ENCODE peak calls at places on chromosome 18, in nine cellular contexts. One of them, this sample, is unnamed.

GRCh38 chr18:35408843-35409261 is 31.7 kb upstream of the ZNF396 start:
- DNase-seq in astrocyte of the spinal cord: no peak
- DNase-seq in AG09309: no peak
- DNase-seq in tibial nerve: no peak
- DNase-seq in IMR-90: no peak
- DNase-seq in body of pancreas: peak
- DNase-seq in sigmoid colon: no peak
- DNase-seq in A549: no peak
- DNase-seq in cardiac muscle cell: no peak
- DNase-seq in this sample: no peak

GRCh38 chr18:72542993-72543361 is 1.2 kb downstream of the CBLN2 start:
- DNase-seq in sigmoid colon: no peak
- DNase-seq in tibial nerve: no peak
- DNase-seq in body of pancreas: no peak
- DNase-seq in IMR-90: no peak
- DNase-seq in AG09309: no peak
- DNase-seq in A549: no peak
- DNase-seq in cardiac muscle cell: no peak
- DNase-seq in astrocyte of the spinal cord: peak
- DNase-seq in this sample: peak

GRCh38 chr18:68234115-68234514 is 480.8 kb downstream of the TMX3 start:
- DNase-seq in sigmoid colon: no peak
- DNase-seq in body of pancreas: no peak
- DNase-seq in AG09309: no peak
- DNase-seq in astrocyte of the spinal cord: no peak
- DNase-seq in tibial nerve: no peak
- DNase-seq in A549: no peak
- DNase-seq in IMR-90: peak
- DNase-seq in cardiac muscle cell: peak
- DNase-seq in this sample: no peak

GRCh38 chr18:13318644-13319501 is 100.3 kb downstream of the LDLRAD4 start:
- DNase-seq in sigmoid colon: peak
- DNase-seq in astrocyte of the spinal cord: no peak
- DNase-seq in tibial nerve: no peak
- DNase-seq in IMR-90: no peak
- DNase-seq in AG09309: no peak
- DNase-seq in body of pancreas: no peak
- DNase-seq in A549: no peak
- DNase-seq in cardiac muscle cell: no peak
- DNase-seq in this sample: no peak

GRCh38 chr18:28177828-28178635 is 1.1 kb upstream of the CDH2 start:
- DNase-seq in A549: peak
- DNase-seq in AG09309: no peak
- DNase-seq in tibial nerve: no peak
- DNase-seq in IMR-90: peak
- DNase-seq in cardiac muscle cell: peak
- DNase-seq in sigmoid colon: no peak
- DNase-seq in body of pancreas: peak
- DNase-seq in astrocyte of the spinal cord: peak
- DNase-seq in this sample: peak

GRCh38 chr18:63161728-63162195 is 157.8 kb downstream of the BCL2 start:
- DNase-seq in A549: peak
- DNase-seq in cardiac muscle cell: peak
- DNase-seq in sigmoid colon: peak
- DNase-seq in AG09309: peak
- DNase-seq in IMR-90: peak
- DNase-seq in astrocyte of the spinal cord: peak
- DNase-seq in body of pancreas: no peak
- DNase-seq in tibial nerve: peak
- DNase-seq in this sample: peak

GRCh38 chr18:59784694-59785093 is 87.5 kb upstream of the CCBE1 start:
- DNase-seq in sigmoid colon: no peak
- DNase-seq in AG09309: no peak
- DNase-seq in IMR-90: no peak
- DNase-seq in tibial nerve: no peak
- DNase-seq in body of pancreas: no peak
- DNase-seq in astrocyte of the spinal cord: no peak
- DNase-seq in A549: no peak
- DNase-seq in cardiac muscle cell: no peak
- DNase-seq in this sample: no peak

GRCh38 chr18:71707400-71707799 is 836.7 kb downstream of the CBLN2 start:
- DNase-seq in AG09309: no peak
- DNase-seq in cardiac muscle cell: no peak
- DNase-seq in sigmoid colon: no peak
- DNase-seq in A549: no peak
- DNase-seq in body of pancreas: no peak
- DNase-seq in tibial nerve: no peak
- DNase-seq in astrocyte of the spinal cord: no peak
- DNase-seq in IMR-90: no peak
- DNase-seq in this sample: no peak

GRCh38 chr18:75204262-75204977 is 4.5 kb downstream of the PTGR3 start:
- DNase-seq in AG09309: no peak
- DNase-seq in IMR-90: peak
- DNase-seq in cardiac muscle cell: peak
- DNase-seq in astrocyte of the spinal cord: peak
- DNase-seq in body of pancreas: no peak
- DNase-seq in sigmoid colon: no peak
- DNase-seq in A549: no peak
- DNase-seq in tibial nerve: no peak
- DNase-seq in this sample: peak

GRCh38 chr18:50870138-50870845 is 8.6 kb upstream of the ME2 start:
- DNase-seq in A549: no peak
- DNase-seq in tibial nerve: no peak
- DNase-seq in astrocyte of the spinal cord: peak
- DNase-seq in sigmoid colon: no peak
- DNase-seq in cardiac muscle cell: peak
- DNase-seq in AG09309: peak
- DNase-seq in body of pancreas: no peak
- DNase-seq in IMR-90: peak
- DNase-seq in this sample: peak

GRCh38 chr18:62621546-62621945 is 93.8 kb upstream of the PHLPP1 start:
- DNase-seq in IMR-90: no peak
- DNase-seq in astrocyte of the spinal cord: no peak
- DNase-seq in A549: no peak
- DNase-seq in tibial nerve: no peak
- DNase-seq in sigmoid colon: no peak
- DNase-seq in body of pancreas: no peak
- DNase-seq in cardiac muscle cell: peak
- DNase-seq in AG09309: peak
- DNase-seq in this sample: no peak

GRCh38 chr18:35331367-35332087 is 12.7 kb downstream of the ZNF24 start:
- DNase-seq in body of pancreas: no peak
- DNase-seq in cardiac muscle cell: peak
- DNase-seq in IMR-90: no peak
- DNase-seq in tibial nerve: no peak
- DNase-seq in AG09309: no peak
- DNase-seq in A549: no peak
- DNase-seq in astrocyte of the spinal cord: no peak
- DNase-seq in sigmoid colon: no peak
- DNase-seq in this sample: no peak

DNA sequence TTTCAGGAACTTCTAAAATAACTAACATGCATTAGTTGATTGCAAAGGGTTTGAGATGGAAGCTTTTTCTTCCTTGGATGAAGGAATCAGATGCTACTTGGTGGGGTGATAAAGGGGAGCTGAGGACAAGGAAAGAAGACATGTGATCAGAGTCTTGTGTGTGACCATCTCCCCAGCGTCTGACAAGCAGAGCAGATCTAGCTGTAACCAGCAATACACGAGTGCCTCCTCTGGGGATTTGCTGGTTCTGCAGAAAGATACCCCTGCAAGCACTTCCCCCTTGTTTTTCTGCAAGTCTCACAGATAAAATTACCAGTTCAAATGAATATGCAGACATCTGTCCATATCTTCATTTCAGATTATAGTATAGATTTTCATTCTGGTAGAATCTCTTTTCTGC is 2.7 kb downstream of the CDH7 start:
- DNase-seq in A549: no peak
- DNase-seq in AG09309: no peak
- DNase-seq in body of pancreas: no peak
- DNase-seq in sigmoid colon: no peak
- DNase-seq in tibial nerve: no peak
- DNase-seq in astrocyte of the spinal cord: peak
- DNase-seq in IMR-90: no peak
- DNase-seq in cardiac muscle cell: no peak
- DNase-seq in this sample: peak
- TF ChIP-seq CTCF in A549: no peak
- TF ChIP-seq CTCF in AG09309: no peak
- TF ChIP-seq CTCF in body of pancreas: no peak
- TF ChIP-seq CTCF in sigmoid colon: no peak
- TF ChIP-seq CTCF in tibial nerve: no peak
- TF ChIP-seq CTCF in astrocyte of the spinal cord: peak
- TF ChIP-seq CTCF in IMR-90: no peak
- TF ChIP-seq CTCF in cardiac muscle cell: no peak
- TF ChIP-seq CTCF in this sample: peak

GRCh38 chr18:21439453-21439852 is 161.1 kb downstream of the ESCO1 start:
- DNase-seq in AG09309: peak
- DNase-seq in cardiac muscle cell: peak
- DNase-seq in astrocyte of the spinal cord: peak
- DNase-seq in A549: no peak
- DNase-seq in tibial nerve: no peak
- DNase-seq in IMR-90: peak
- DNase-seq in sigmoid colon: no peak
- DNase-seq in body of pancreas: no peak
- DNase-seq in this sample: peak
- H3K4me3 ChIP-seq in AG09309: no peak
- H3K4me3 ChIP-seq in cardiac muscle cell: no peak
- H3K4me3 ChIP-seq in astrocyte of the spinal cord: no peak
- H3K4me3 ChIP-seq in A549: no peak
- H3K4me3 ChIP-seq in tibial nerve: no peak
- H3K4me3 ChIP-seq in IMR-90: no peak
- H3K4me3 ChIP-seq in sigmoid colon: no peak
- H3K4me3 ChIP-seq in body of pancreas: no peak
- H3K4me3 ChIP-seq in this sample: no peak

GRCh38 chr18:23964282-23965238 is 50.0 kb upstream of the TTC39C start:
- DNase-seq in AG09309: no peak
- DNase-seq in astrocyte of the spinal cord: no peak
- DNase-seq in tibial nerve: no peak
- DNase-seq in A549: no peak
- DNase-seq in cardiac muscle cell: no peak
- DNase-seq in IMR-90: no peak
- DNase-seq in body of pancreas: no peak
- DNase-seq in sigmoid colon: no peak
- DNase-seq in this sample: peak

GRCh38 chr18:23967321-23968089 is 47.0 kb upstream of the TTC39C start:
- DNase-seq in tibial nerve: no peak
- DNase-seq in IMR-90: no peak
- DNase-seq in cardiac muscle cell: no peak
- DNase-seq in sigmoid colon: no peak
- DNase-seq in astrocyte of the spinal cord: no peak
- DNase-seq in AG09309: no peak
- DNase-seq in A549: no peak
- DNase-seq in body of pancreas: no peak
- DNase-seq in this sample: no peak

GRCh38 chr18:23966909-23967308 is 47.6 kb upstream of the TTC39C start:
- DNase-seq in AG09309: no peak
- DNase-seq in A549: no peak
- DNase-seq in body of pancreas: no peak
- DNase-seq in cardiac muscle cell: no peak
- DNase-seq in astrocyte of the spinal cord: no peak
- DNase-seq in sigmoid colon: no peak
- DNase-seq in tibial nerve: no peak
- DNase-seq in IMR-90: no peak
- DNase-seq in this sample: no peak

GRCh38 chr18:23968638-23969037 is 45.9 kb upstream of the TTC39C start:
- DNase-seq in tibial nerve: no peak
- DNase-seq in body of pancreas: no peak
- DNase-seq in cardiac muscle cell: no peak
- DNase-seq in AG09309: no peak
- DNase-seq in A549: no peak
- DNase-seq in IMR-90: no peak
- DNase-seq in sigmoid colon: no peak
- DNase-seq in astrocyte of the spinal cord: no peak
- DNase-seq in this sample: no peak

DNA sequence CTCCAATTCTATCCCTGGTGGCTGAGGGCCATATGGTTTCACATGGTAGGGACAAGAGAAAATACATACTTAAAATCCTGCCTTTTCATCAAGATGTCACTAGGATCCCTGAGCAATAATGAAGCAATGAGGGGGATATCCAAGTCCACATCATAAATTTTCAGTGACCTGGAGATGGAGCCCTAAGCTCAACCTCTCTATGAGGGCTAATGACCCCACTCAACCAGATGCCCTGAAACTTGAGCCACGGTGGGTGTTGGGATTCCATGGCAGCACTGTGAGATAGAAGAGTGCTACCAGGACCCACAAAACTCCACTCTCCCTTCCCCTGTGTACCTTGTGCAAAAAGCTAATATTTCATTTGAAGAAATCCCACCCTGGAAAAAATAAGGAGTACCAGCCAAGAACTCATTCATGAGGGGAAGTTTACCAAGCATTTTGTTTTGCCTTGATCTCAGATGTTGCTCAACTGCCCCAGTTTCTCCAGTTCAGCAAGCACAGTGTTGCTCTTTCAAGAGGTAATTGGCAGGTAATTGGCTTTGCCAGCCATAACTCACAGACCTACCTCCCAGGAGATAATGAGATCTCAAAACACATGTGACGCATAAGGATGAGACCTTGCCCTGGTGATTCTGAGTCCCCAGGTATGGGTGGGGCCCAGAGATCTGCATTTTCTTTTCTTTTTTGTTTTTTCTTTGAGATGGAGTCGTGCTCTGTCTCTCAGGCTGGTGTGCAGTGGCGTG is 50.9 kb upstream of the TTC39C start:
- DNase-seq in body of pancreas: no peak
- DNase-seq in IMR-90: no peak
- DNase-seq in tibial nerve: no peak
- DNase-seq in A549: no peak
- DNase-seq in cardiac muscle cell: peak
- DNase-seq in sigmoid colon: no peak
- DNase-seq in astrocyte of the spinal cord: no peak
- DNase-seq in AG09309: no peak
- DNase-seq in this sample: peak
- TF ChIP-seq CTCF in body of pancreas: no peak
- TF ChIP-seq CTCF in IMR-90: no peak
- TF ChIP-seq CTCF in tibial nerve: no peak
- TF ChIP-seq CTCF in A549: peak
- TF ChIP-seq CTCF in cardiac muscle cell: no peak
- TF ChIP-seq CTCF in sigmoid colon: no peak
- TF ChIP-seq CTCF in astrocyte of the spinal cord: no peak
- TF ChIP-seq CTCF in AG09309: no peak
- TF ChIP-seq CTCF in this sample: no peak

DNA sequence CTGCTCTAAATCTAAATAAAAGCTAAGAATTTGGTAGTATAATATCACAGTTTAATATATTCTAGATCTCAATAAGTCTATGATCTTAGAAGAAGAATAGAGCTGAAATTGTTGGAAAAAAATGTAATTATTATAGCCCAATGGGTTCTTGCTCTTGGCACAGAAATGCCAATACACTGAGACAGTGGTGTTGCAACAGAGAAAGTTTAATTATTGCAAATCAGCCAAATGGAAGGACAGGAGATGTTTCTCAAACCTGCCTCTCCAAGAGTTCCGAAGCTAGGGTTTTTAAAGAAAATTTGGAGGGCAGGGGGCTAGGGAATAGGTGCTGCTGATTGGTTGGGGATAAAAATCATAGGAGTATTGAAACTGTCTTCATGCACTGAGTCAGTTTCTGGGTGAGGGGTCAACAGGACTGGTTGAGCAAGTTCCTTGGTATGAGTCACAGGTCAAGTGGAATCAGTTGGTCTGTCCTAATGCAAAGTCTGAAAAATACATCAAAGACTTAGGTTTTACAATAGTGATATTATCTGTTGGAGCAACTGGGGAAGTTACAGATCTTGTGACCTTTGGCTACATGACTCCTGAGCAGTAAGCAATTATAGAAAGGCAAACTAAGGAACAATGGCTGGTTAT is 228.6 kb downstream of the CD226 start:
- DNase-seq in A549: no peak
- DNase-seq in sigmoid colon: no peak
- DNase-seq in astrocyte of the spinal cord: no peak
- DNase-seq in IMR-90: no peak
- DNase-seq in cardiac muscle cell: no peak
- DNase-seq in tibial nerve: no peak
- DNase-seq in body of pancreas: no peak
- DNase-seq in AG09309: no peak
- DNase-seq in this sample: peak
- H3K4me3 ChIP-seq in A549: no peak
- H3K4me3 ChIP-seq in sigmoid colon: no peak
- H3K4me3 ChIP-seq in astrocyte of the spinal cord: no peak
- H3K4me3 ChIP-seq in IMR-90: no peak
- H3K4me3 ChIP-seq in cardiac muscle cell: no peak
- H3K4me3 ChIP-seq in tibial nerve: no peak
- H3K4me3 ChIP-seq in body of pancreas: no peak
- H3K4me3 ChIP-seq in AG09309: no peak
- H3K4me3 ChIP-seq in this sample: no peak

This sample was measured in epithelial cell of esophagus.